ENCODE peak calls at places on chromosome 15, in ten cellular contexts. One of them, this sample, is unnamed.

GRCh38 chr15:50390549-50391264 is 33.5 kb upstream of the USP8 start:
- DNase-seq in GM13977: no peak
- DNase-seq in activated CD8-positive, alpha-beta T cell treated with anti-CD3 and anti-CD28 coated beads for 36 hours: no peak
- DNase-seq in OCI-LY7: peak
- DNase-seq in pancreas: no peak
- DNase-seq in NB4: peak
- DNase-seq in cardiac fibroblast: no peak
- DNase-seq in H1: no peak
- DNase-seq in colonic mucosa: no peak
- DNase-seq in AG04450: no peak
- DNase-seq in this sample: no peak

GRCh38 chr15:87267798-87268197 is 988.7 kb downstream of the NTRK3 start:
- DNase-seq in colonic mucosa: no peak
- DNase-seq in NB4: no peak
- DNase-seq in H1: no peak
- DNase-seq in cardiac fibroblast: peak
- DNase-seq in OCI-LY7: no peak
- DNase-seq in AG04450: peak
- DNase-seq in activated CD8-positive, alpha-beta T cell treated with anti-CD3 and anti-CD28 coated beads for 36 hours: no peak
- DNase-seq in pancreas: no peak
- DNase-seq in GM13977: no peak
- DNase-seq in this sample: no peak

GRCh38 chr15:41276821-41277220 is 45.8 kb downstream of the CHP1 start:
- DNase-seq in pancreas: no peak
- DNase-seq in H1: no peak
- DNase-seq in colonic mucosa: no peak
- DNase-seq in OCI-LY7: no peak
- DNase-seq in AG04450: no peak
- DNase-seq in cardiac fibroblast: no peak
- DNase-seq in GM13977: no peak
- DNase-seq in activated CD8-positive, alpha-beta T cell treated with anti-CD3 and anti-CD28 coated beads for 36 hours: no peak
- DNase-seq in NB4: peak
- DNase-seq in this sample: no peak

GRCh38 chr15:65791335-65792129 is 561 bp downstream of the DENND4A start:
- DNase-seq in cardiac fibroblast: peak
- DNase-seq in activated CD8-positive, alpha-beta T cell treated with anti-CD3 and anti-CD28 coated beads for 36 hours: peak
- DNase-seq in AG04450: no peak
- DNase-seq in GM13977: peak
- DNase-seq in NB4: no peak
- DNase-seq in OCI-LY7: peak
- DNase-seq in colonic mucosa: peak
- DNase-seq in H1: no peak
- DNase-seq in pancreas: peak
- DNase-seq in this sample: peak

GRCh38 chr15:49215768-49216739 is 46.0 kb downstream of the GALK2 start:
- DNase-seq in colonic mucosa: no peak
- DNase-seq in OCI-LY7: peak
- DNase-seq in cardiac fibroblast: no peak
- DNase-seq in activated CD8-positive, alpha-beta T cell treated with anti-CD3 and anti-CD28 coated beads for 36 hours: no peak
- DNase-seq in H1: no peak
- DNase-seq in AG04450: no peak
- DNase-seq in GM13977: peak
- DNase-seq in pancreas: peak
- DNase-seq in NB4: no peak
- DNase-seq in this sample: no peak

GRCh38 chr15:64524778-64525177 is 64.4 kb downstream of the ZNF609 start:
- DNase-seq in pancreas: no peak
- DNase-seq in NB4: no peak
- DNase-seq in cardiac fibroblast: no peak
- DNase-seq in AG04450: no peak
- DNase-seq in colonic mucosa: no peak
- DNase-seq in OCI-LY7: no peak
- DNase-seq in activated CD8-positive, alpha-beta T cell treated with anti-CD3 and anti-CD28 coated beads for 36 hours: no peak
- DNase-seq in H1: no peak
- DNase-seq in GM13977: no peak
- DNase-seq in this sample: no peak

GRCh38 chr15:49415171-49415570 is 7.9 kb upstream of the FGF7 start:
- DNase-seq in GM13977: no peak
- DNase-seq in AG04450: no peak
- DNase-seq in activated CD8-positive, alpha-beta T cell treated with anti-CD3 and anti-CD28 coated beads for 36 hours: no peak
- DNase-seq in colonic mucosa: no peak
- DNase-seq in OCI-LY7: no peak
- DNase-seq in H1: no peak
- DNase-seq in pancreas: no peak
- DNase-seq in NB4: no peak
- DNase-seq in cardiac fibroblast: peak
- DNase-seq in this sample: no peak

GRCh38 chr15:33810083-33810595 is 158.2 kb upstream of the CHRM5 start:
- DNase-seq in colonic mucosa: no peak
- DNase-seq in pancreas: no peak
- DNase-seq in OCI-LY7: no peak
- DNase-seq in cardiac fibroblast: no peak
- DNase-seq in H1: no peak
- DNase-seq in AG04450: no peak
- DNase-seq in activated CD8-positive, alpha-beta T cell treated with anti-CD3 and anti-CD28 coated beads for 36 hours: no peak
- DNase-seq in GM13977: no peak
- DNase-seq in NB4: no peak
- DNase-seq in this sample: no peak

GRCh38 chr15:62807539-62808130 is 234.9 kb upstream of the TPM1 start:
- DNase-seq in pancreas: no peak
- DNase-seq in activated CD8-positive, alpha-beta T cell treated with anti-CD3 and anti-CD28 coated beads for 36 hours: no peak
- DNase-seq in NB4: no peak
- DNase-seq in AG04450: no peak
- DNase-seq in H1: no peak
- DNase-seq in GM13977: no peak
- DNase-seq in cardiac fibroblast: no peak
- DNase-seq in OCI-LY7: no peak
- DNase-seq in colonic mucosa: no peak
- DNase-seq in this sample: no peak

GRCh38 chr15:59266015-59266414 is 59.4 kb downstream of the LDHAL6B start:
- DNase-seq in colonic mucosa: peak
- DNase-seq in OCI-LY7: no peak
- DNase-seq in H1: no peak
- DNase-seq in pancreas: no peak
- DNase-seq in GM13977: no peak
- DNase-seq in NB4: no peak
- DNase-seq in activated CD8-positive, alpha-beta T cell treated with anti-CD3 and anti-CD28 coated beads for 36 hours: no peak
- DNase-seq in cardiac fibroblast: no peak
- DNase-seq in AG04450: no peak
- DNase-seq in this sample: no peak

GRCh38 chr15:70113304-70113700 is 15.6 kb upstream of the TLE3 start:
- DNase-seq in GM13977: no peak
- DNase-seq in NB4: no peak
- DNase-seq in cardiac fibroblast: no peak
- DNase-seq in activated CD8-positive, alpha-beta T cell treated with anti-CD3 and anti-CD28 coated beads for 36 hours: no peak
- DNase-seq in H1: no peak
- DNase-seq in AG04450: no peak
- DNase-seq in pancreas: no peak
- DNase-seq in colonic mucosa: no peak
- DNase-seq in OCI-LY7: no peak
- DNase-seq in this sample: peak

DNA sequence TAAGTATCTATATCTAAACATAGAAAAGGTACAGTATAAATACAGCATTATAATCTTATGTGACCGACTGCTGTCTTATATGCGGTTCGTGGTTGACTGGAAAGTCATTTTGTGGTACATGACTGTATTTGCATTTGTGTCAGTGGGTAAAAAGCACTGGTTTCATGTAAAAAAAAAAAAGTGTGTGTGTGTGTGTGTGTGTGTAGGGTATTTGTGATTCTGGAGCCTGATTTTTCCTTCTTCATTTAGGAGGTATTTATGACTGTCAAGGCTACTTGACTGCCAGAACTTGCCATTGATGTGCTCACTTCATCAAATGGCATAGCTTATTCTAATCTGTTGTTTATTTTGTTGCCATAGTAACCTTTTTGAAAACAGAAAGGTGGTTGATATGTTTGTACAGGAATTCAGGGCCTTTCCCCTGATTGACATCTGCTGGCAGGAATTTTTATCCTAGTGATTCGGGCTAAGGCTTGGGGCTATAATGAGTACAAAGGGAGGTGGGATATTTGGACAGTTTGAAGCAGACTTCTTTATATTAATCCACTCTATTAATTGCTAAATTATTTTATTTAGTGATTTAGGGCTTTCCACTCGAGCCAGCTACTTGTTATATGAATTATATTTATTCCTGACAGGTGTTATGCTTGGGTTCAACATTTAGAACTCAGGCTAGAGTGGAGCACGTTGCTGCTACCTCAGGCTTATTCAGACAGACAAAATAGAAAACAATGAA is 63.4 kb downstream of the AKAP13 start:
- DNase-seq in cardiac fibroblast: peak
- DNase-seq in NB4: no peak
- DNase-seq in colonic mucosa: peak
- DNase-seq in pancreas: no peak
- DNase-seq in H1: no peak
- DNase-seq in activated CD8-positive, alpha-beta T cell treated with anti-CD3 and anti-CD28 coated beads for 36 hours: peak
- DNase-seq in GM13977: no peak
- DNase-seq in AG04450: no peak
- DNase-seq in OCI-LY7: peak
- DNase-seq in this sample: no peak
- TF ChIP-seq CTCF in cardiac fibroblast: no peak
- TF ChIP-seq CTCF in NB4: no peak
- TF ChIP-seq CTCF in colonic mucosa: no peak
- TF ChIP-seq CTCF in pancreas: no peak
- TF ChIP-seq CTCF in H1: no peak
- TF ChIP-seq CTCF in activated CD8-positive, alpha-beta T cell treated with anti-CD3 and anti-CD28 coated beads for 36 hours: no peak
- TF ChIP-seq CTCF in GM13977: no peak
- TF ChIP-seq CTCF in AG04450: no peak
- TF ChIP-seq CTCF in OCI-LY7: no peak
- TF ChIP-seq CTCF in this sample: no peak

DNA sequence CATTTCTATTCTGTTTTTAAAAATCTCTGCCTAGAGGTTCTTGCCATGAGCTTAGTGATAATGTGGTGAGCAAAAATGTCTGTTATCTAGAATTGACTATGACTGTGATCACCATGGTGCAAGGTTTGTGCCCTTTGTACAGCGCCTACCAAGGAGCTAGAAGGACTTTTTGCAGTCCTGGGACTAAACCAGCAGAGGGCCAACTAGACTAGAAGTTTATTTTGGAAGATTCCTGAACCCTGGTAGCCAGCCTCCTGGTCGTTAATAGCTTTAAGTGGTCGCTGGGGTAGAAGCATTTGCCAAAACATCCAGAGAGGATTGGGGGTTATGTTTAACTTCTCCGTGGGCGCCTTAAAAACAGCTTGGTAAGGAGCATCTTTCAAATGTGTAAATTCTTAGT is 7.8 kb downstream of the SCG5 start:
- DNase-seq in OCI-LY7: no peak
- DNase-seq in H1: no peak
- DNase-seq in GM13977: no peak
- DNase-seq in pancreas: no peak
- DNase-seq in cardiac fibroblast: peak
- DNase-seq in colonic mucosa: no peak
- DNase-seq in activated CD8-positive, alpha-beta T cell treated with anti-CD3 and anti-CD28 coated beads for 36 hours: no peak
- DNase-seq in NB4: peak
- DNase-seq in AG04450: no peak
- DNase-seq in this sample: no peak
- TF ChIP-seq CTCF in OCI-LY7: peak
- TF ChIP-seq CTCF in H1: peak
- TF ChIP-seq CTCF in GM13977: peak
- TF ChIP-seq CTCF in pancreas: no peak
- TF ChIP-seq CTCF in cardiac fibroblast: peak
- TF ChIP-seq CTCF in colonic mucosa: no peak
- TF ChIP-seq CTCF in activated CD8-positive, alpha-beta T cell treated with anti-CD3 and anti-CD28 coated beads for 36 hours: no peak
- TF ChIP-seq CTCF in NB4: peak
- TF ChIP-seq CTCF in AG04450: peak
- TF ChIP-seq CTCF in this sample: no peak

GRCh38 chr15:68373028-68373427 is 58.9 kb downstream of the ITGA11 start:
- DNase-seq in cardiac fibroblast: no peak
- DNase-seq in colonic mucosa: no peak
- DNase-seq in OCI-LY7: no peak
- DNase-seq in H1: no peak
- DNase-seq in GM13977: no peak
- DNase-seq in pancreas: no peak
- DNase-seq in activated CD8-positive, alpha-beta T cell treated with anti-CD3 and anti-CD28 coated beads for 36 hours: no peak
- DNase-seq in AG04450: no peak
- DNase-seq in NB4: no peak
- DNase-seq in this sample: no peak

GRCh38 chr15:68370768-68371151 is 61.2 kb downstream of the ITGA11 start:
- DNase-seq in pancreas: no peak
- DNase-seq in colonic mucosa: no peak
- DNase-seq in GM13977: no peak
- DNase-seq in NB4: no peak
- DNase-seq in H1: no peak
- DNase-seq in cardiac fibroblast: no peak
- DNase-seq in AG04450: no peak
- DNase-seq in OCI-LY7: no peak
- DNase-seq in activated CD8-positive, alpha-beta T cell treated with anti-CD3 and anti-CD28 coated beads for 36 hours: no peak
- DNase-seq in this sample: no peak

GRCh38 chr15:68371851-68372250 is 60.1 kb downstream of the ITGA11 start:
- DNase-seq in pancreas: no peak
- DNase-seq in NB4: no peak
- DNase-seq in colonic mucosa: no peak
- DNase-seq in GM13977: no peak
- DNase-seq in H1: no peak
- DNase-seq in OCI-LY7: no peak
- DNase-seq in cardiac fibroblast: no peak
- DNase-seq in AG04450: no peak
- DNase-seq in activated CD8-positive, alpha-beta T cell treated with anti-CD3 and anti-CD28 coated beads for 36 hours: no peak
- DNase-seq in this sample: no peak

GRCh38 chr15:68371160-68371559 is 60.8 kb downstream of the ITGA11 start:
- DNase-seq in GM13977: no peak
- DNase-seq in AG04450: no peak
- DNase-seq in H1: no peak
- DNase-seq in cardiac fibroblast: no peak
- DNase-seq in pancreas: no peak
- DNase-seq in activated CD8-positive, alpha-beta T cell treated with anti-CD3 and anti-CD28 coated beads for 36 hours: no peak
- DNase-seq in colonic mucosa: no peak
- DNase-seq in OCI-LY7: no peak
- DNase-seq in NB4: no peak
- DNase-seq in this sample: no peak

DNA sequence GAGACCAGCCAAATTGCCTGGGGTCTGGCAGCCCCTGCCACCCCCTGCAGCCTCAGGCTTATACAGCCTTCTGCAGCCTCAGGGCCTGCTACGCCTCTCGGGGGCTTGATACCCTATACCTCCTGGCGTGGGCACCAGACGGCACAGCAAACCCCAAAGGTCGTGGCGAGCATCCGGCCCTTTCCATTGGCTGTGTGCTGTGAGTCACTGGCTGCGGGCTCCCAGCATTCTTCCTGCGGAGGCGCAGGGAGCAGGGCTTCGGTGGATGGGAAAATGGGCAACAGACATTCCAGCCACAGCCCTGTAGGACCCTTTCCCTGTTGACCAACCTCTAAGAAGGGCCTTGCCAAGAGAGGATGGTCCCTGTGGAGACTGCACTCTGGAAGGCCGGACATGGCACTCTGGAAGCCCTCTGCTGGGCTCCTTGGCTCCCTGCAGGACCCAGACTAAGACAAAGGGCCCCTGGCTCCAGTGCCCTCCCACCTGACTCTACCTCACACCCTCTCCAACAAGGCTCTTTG is 59.6 kb downstream of the ITGA11 start:
- DNase-seq in cardiac fibroblast: peak
- DNase-seq in pancreas: no peak
- DNase-seq in colonic mucosa: no peak
- DNase-seq in NB4: peak
- DNase-seq in GM13977: no peak
- DNase-seq in activated CD8-positive, alpha-beta T cell treated with anti-CD3 and anti-CD28 coated beads for 36 hours: no peak
- DNase-seq in AG04450: no peak
- DNase-seq in H1: peak
- DNase-seq in OCI-LY7: no peak
- DNase-seq in this sample: no peak
- TF ChIP-seq CTCF in cardiac fibroblast: peak
- TF ChIP-seq CTCF in pancreas: no peak
- TF ChIP-seq CTCF in colonic mucosa: no peak
- TF ChIP-seq CTCF in NB4: peak
- TF ChIP-seq CTCF in GM13977: peak
- TF ChIP-seq CTCF in activated CD8-positive, alpha-beta T cell treated with anti-CD3 and anti-CD28 coated beads for 36 hours: no peak
- TF ChIP-seq CTCF in AG04450: peak
- TF ChIP-seq CTCF in H1: peak
- TF ChIP-seq CTCF in OCI-LY7: peak
- TF ChIP-seq CTCF in this sample: no peak

GRCh38 chr15:26179906-26180305 is 316.8 kb upstream of the ATP10A start:
- DNase-seq in H1: peak
- DNase-seq in GM13977: no peak
- DNase-seq in colonic mucosa: no peak
- DNase-seq in cardiac fibroblast: no peak
- DNase-seq in NB4: peak
- DNase-seq in AG04450: no peak
- DNase-seq in OCI-LY7: no peak
- DNase-seq in activated CD8-positive, alpha-beta T cell treated with anti-CD3 and anti-CD28 coated beads for 36 hours: no peak
- DNase-seq in pancreas: no peak
- DNase-seq in this sample: no peak
- TF ChIP-seq CTCF in H1: peak
- TF ChIP-seq CTCF in GM13977: no peak
- TF ChIP-seq CTCF in colonic mucosa: no peak
- TF ChIP-seq CTCF in cardiac fibroblast: no peak
- TF ChIP-seq CTCF in NB4: no peak
- TF ChIP-seq CTCF in AG04450: no peak
- TF ChIP-seq CTCF in OCI-LY7: peak
- TF ChIP-seq CTCF in activated CD8-positive, alpha-beta T cell treated with anti-CD3 and anti-CD28 coated beads for 36 hours: no peak
- TF ChIP-seq CTCF in pancreas: no peak
- TF ChIP-seq CTCF in this sample: no peak

This sample was measured in omental fat pad.